ENCODE peak calls at places on chromosomes 13 and 19, in ten cellular contexts. One of them, this sample, is unnamed. For H3K36me3 and H3K4me1, the result is how much of the 10 kb centered on the place peaks cover.

GRCh38 chr13:102693781-102694180 is 1.1 kb downstream of the METTL21C start:
- DNase-seq in PC-3: peak
- DNase-seq in fibroblast of lung: peak
- DNase-seq in uterus: no peak
- DNase-seq in thoracic aorta: no peak
- DNase-seq in spleen: no peak
- DNase-seq in left ventricle myocardium inferior: no peak
- DNase-seq in stomach: no peak
- DNase-seq in IMR-90: peak
- DNase-seq in breast epithelium: no peak
- DNase-seq in this sample: no peak

GRCh38 chr13:108213946-108214345 is 1.4 kb downstream of the LIG4 start:
- DNase-seq in fibroblast of lung: peak
- DNase-seq in breast epithelium: no peak
- DNase-seq in uterus: no peak
- DNase-seq in PC-3: peak
- DNase-seq in IMR-90: peak
- DNase-seq in thoracic aorta: no peak
- DNase-seq in spleen: no peak
- DNase-seq in stomach: no peak
- DNase-seq in left ventricle myocardium inferior: no peak
- DNase-seq in this sample: no peak

GRCh38 chr19:50286443-50286842 is 42.7 kb downstream of the KCNC3 start:
- DNase-seq in PC-3: no peak
- DNase-seq in spleen: no peak
- DNase-seq in stomach: no peak
- DNase-seq in left ventricle myocardium inferior: no peak
- DNase-seq in thoracic aorta: no peak
- DNase-seq in IMR-90: no peak
- DNase-seq in uterus: no peak
- DNase-seq in breast epithelium: no peak
- DNase-seq in fibroblast of lung: no peak
- DNase-seq in this sample: no peak

GRCh38 chr19:7004313-7004931 is 16.8 kb downstream of the MBD3L2B start:
- DNase-seq in breast epithelium: no peak
- DNase-seq in spleen: no peak
- DNase-seq in thoracic aorta: no peak
- DNase-seq in PC-3: peak
- DNase-seq in stomach: no peak
- DNase-seq in left ventricle myocardium inferior: no peak
- DNase-seq in fibroblast of lung: peak
- DNase-seq in IMR-90: peak
- DNase-seq in uterus: no peak
- DNase-seq in this sample: no peak

GRCh38 chr19:23002690-23003422 is at the start of gene ZNF728:
- DNase-seq in stomach: no peak
- DNase-seq in thoracic aorta: peak
- DNase-seq in spleen: no peak
- DNase-seq in breast epithelium: peak
- DNase-seq in IMR-90: no peak
- DNase-seq in uterus: peak
- DNase-seq in left ventricle myocardium inferior: peak
- DNase-seq in fibroblast of lung: no peak
- DNase-seq in PC-3: no peak
- DNase-seq in this sample: peak

GRCh38 chr13:92136449-92137180 is 738.2 kb downstream of the GPC5 start:
- DNase-seq in uterus: no peak
- DNase-seq in left ventricle myocardium inferior: no peak
- DNase-seq in thoracic aorta: no peak
- DNase-seq in breast epithelium: no peak
- DNase-seq in stomach: no peak
- DNase-seq in IMR-90: no peak
- DNase-seq in spleen: no peak
- DNase-seq in PC-3: peak
- DNase-seq in fibroblast of lung: peak
- DNase-seq in this sample: no peak

GRCh38 chr13:43058318-43058674 is 34.9 kb downstream of the DNAJC15 start:
- DNase-seq in PC-3: peak
- DNase-seq in stomach: no peak
- DNase-seq in thoracic aorta: no peak
- DNase-seq in IMR-90: peak
- DNase-seq in breast epithelium: no peak
- DNase-seq in uterus: no peak
- DNase-seq in spleen: no peak
- DNase-seq in fibroblast of lung: peak
- DNase-seq in left ventricle myocardium inferior: no peak
- DNase-seq in this sample: no peak

GRCh38 chr13:33213024-33213795 is 72.3 kb downstream of the STARD13 start:
- DNase-seq in breast epithelium: peak
- DNase-seq in thoracic aorta: no peak
- DNase-seq in left ventricle myocardium inferior: no peak
- DNase-seq in uterus: no peak
- DNase-seq in PC-3: no peak
- DNase-seq in fibroblast of lung: peak
- DNase-seq in spleen: no peak
- DNase-seq in stomach: peak
- DNase-seq in IMR-90: no peak
- DNase-seq in this sample: no peak

GRCh38 chr19:35119578-35119977 is 4.0 kb downstream of the FXYD3 start:
- DNase-seq in uterus: no peak
- DNase-seq in spleen: no peak
- DNase-seq in breast epithelium: no peak
- DNase-seq in left ventricle myocardium inferior: no peak
- DNase-seq in PC-3: no peak
- DNase-seq in fibroblast of lung: no peak
- DNase-seq in IMR-90: no peak
- DNase-seq in stomach: no peak
- DNase-seq in thoracic aorta: no peak
- DNase-seq in this sample: no peak

GRCh38 chr13:51955281-51955771 is 55.9 kb downstream of the ATP7B start:
- DNase-seq in spleen: no peak
- DNase-seq in left ventricle myocardium inferior: no peak
- DNase-seq in fibroblast of lung: peak
- DNase-seq in breast epithelium: no peak
- DNase-seq in IMR-90: no peak
- DNase-seq in uterus: no peak
- DNase-seq in stomach: no peak
- DNase-seq in PC-3: peak
- DNase-seq in thoracic aorta: no peak
- DNase-seq in this sample: no peak

GRCh38 chr19:46065486-46065885 is 24.7 kb upstream of the IGFL4 start:
- DNase-seq in stomach: no peak
- DNase-seq in IMR-90: no peak
- DNase-seq in fibroblast of lung: peak
- DNase-seq in breast epithelium: peak
- DNase-seq in spleen: no peak
- DNase-seq in PC-3: peak
- DNase-seq in left ventricle myocardium inferior: no peak
- DNase-seq in thoracic aorta: no peak
- DNase-seq in uterus: no peak
- DNase-seq in this sample: no peak

GRCh38 chr19:927044-927706 is 1.3 kb downstream of the ARID3A start:
- DNase-seq in spleen: peak
- DNase-seq in IMR-90: no peak
- DNase-seq in thoracic aorta: no peak
- DNase-seq in left ventricle myocardium inferior: peak
- DNase-seq in PC-3: no peak
- DNase-seq in uterus: peak
- DNase-seq in stomach: peak
- DNase-seq in breast epithelium: no peak
- DNase-seq in fibroblast of lung: no peak
- DNase-seq in this sample: peak

GRCh38 chr13:108895220-108895704 is 265.9 kb downstream of the MYO16 start:
- DNase-seq in thoracic aorta: no peak
- DNase-seq in stomach: no peak
- DNase-seq in PC-3: peak
- DNase-seq in left ventricle myocardium inferior: no peak
- DNase-seq in IMR-90: peak
- DNase-seq in spleen: no peak
- DNase-seq in uterus: no peak
- DNase-seq in fibroblast of lung: peak
- DNase-seq in breast epithelium: no peak
- DNase-seq in this sample: no peak

GRCh38 chr19:35291916-35292315 is at the start of gene MAG:
- DNase-seq in left ventricle myocardium inferior: no peak
- DNase-seq in fibroblast of lung: no peak
- DNase-seq in spleen: no peak
- DNase-seq in thoracic aorta: no peak
- DNase-seq in IMR-90: no peak
- DNase-seq in uterus: no peak
- DNase-seq in PC-3: no peak
- DNase-seq in breast epithelium: no peak
- DNase-seq in stomach: no peak
- DNase-seq in this sample: no peak

GRCh38 chr13:54989418-54989817 is 1960.8 kb downstream of the OLFM4 start:
- DNase-seq in stomach: no peak
- DNase-seq in IMR-90: no peak
- DNase-seq in thoracic aorta: no peak
- DNase-seq in spleen: no peak
- DNase-seq in breast epithelium: no peak
- DNase-seq in fibroblast of lung: no peak
- DNase-seq in left ventricle myocardium inferior: no peak
- DNase-seq in uterus: no peak
- DNase-seq in PC-3: no peak
- DNase-seq in this sample: no peak

GRCh38 chr19:44865196-44865767 is 19.2 kb downstream of the NECTIN2 start:
- DNase-seq in spleen: no peak
- DNase-seq in uterus: no peak
- DNase-seq in stomach: no peak
- DNase-seq in left ventricle myocardium inferior: no peak
- DNase-seq in breast epithelium: no peak
- DNase-seq in PC-3: no peak
- DNase-seq in thoracic aorta: no peak
- DNase-seq in IMR-90: no peak
- DNase-seq in fibroblast of lung: no peak
- DNase-seq in this sample: no peak

GRCh38 chr13:76783798-76784197 is 102.4 kb downstream of the KCTD12 start:
- DNase-seq in breast epithelium: peak
- DNase-seq in left ventricle myocardium inferior: no peak
- DNase-seq in uterus: no peak
- DNase-seq in spleen: no peak
- DNase-seq in thoracic aorta: no peak
- DNase-seq in stomach: no peak
- DNase-seq in fibroblast of lung: no peak
- DNase-seq in PC-3: no peak
- DNase-seq in IMR-90: no peak
- DNase-seq in this sample: no peak

GRCh38 chr19:13099073-13099999 is 3.3 kb downstream of the LYL1 start:
- DNase-seq in left ventricle myocardium inferior: peak
- DNase-seq in thoracic aorta: no peak
- DNase-seq in PC-3: no peak
- DNase-seq in stomach: peak
- DNase-seq in fibroblast of lung: no peak
- DNase-seq in spleen: peak
- DNase-seq in breast epithelium: no peak
- DNase-seq in IMR-90: no peak
- DNase-seq in uterus: peak
- DNase-seq in this sample: no peak

GRCh38 chr13:99614465-99614885 is 113.2 kb downstream of the TM9SF2 start:
- DNase-seq in spleen: no peak
- DNase-seq in IMR-90: no peak
- DNase-seq in PC-3: no peak
- DNase-seq in thoracic aorta: no peak
- DNase-seq in stomach: peak
- DNase-seq in breast epithelium: peak
- DNase-seq in left ventricle myocardium inferior: no peak
- DNase-seq in fibroblast of lung: no peak
- DNase-seq in uterus: no peak
- DNase-seq in this sample: peak
- TF ChIP-seq CTCF in spleen: peak
- TF ChIP-seq CTCF in IMR-90: peak
- TF ChIP-seq CTCF in PC-3: no peak
- TF ChIP-seq CTCF in thoracic aorta: no peak
- TF ChIP-seq CTCF in stomach: no peak
- TF ChIP-seq CTCF in breast epithelium: no peak
- TF ChIP-seq CTCF in left ventricle myocardium inferior: peak
- TF ChIP-seq CTCF in fibroblast of lung: no peak
- TF ChIP-seq CTCF in uterus: no peak
- TF ChIP-seq CTCF in this sample: no peak

GRCh38 chr13:110669036-110669435 is 36.9 kb downstream of the CARS2 start:
- DNase-seq in IMR-90: no peak
- DNase-seq in thoracic aorta: no peak
- DNase-seq in PC-3: no peak
- DNase-seq in fibroblast of lung: no peak
- DNase-seq in stomach: no peak
- DNase-seq in uterus: no peak
- DNase-seq in breast epithelium: no peak
- DNase-seq in spleen: no peak
- DNase-seq in left ventricle myocardium inferior: no peak
- DNase-seq in this sample: no peak
- H3K36me3 ChIP-seq in IMR-90: under half
- H3K36me3 ChIP-seq in thoracic aorta: under half
- H3K36me3 ChIP-seq in PC-3: under half
- H3K36me3 ChIP-seq in fibroblast of lung: under half
- H3K36me3 ChIP-seq in stomach: half or more
- H3K36me3 ChIP-seq in uterus: under half
- H3K36me3 ChIP-seq in breast epithelium: under half
- H3K36me3 ChIP-seq in spleen: under half
- H3K36me3 ChIP-seq in left ventricle myocardium inferior: half or more
- H3K36me3 ChIP-seq in this sample: under half

GRCh38 chr13:26961890-26962615 is 201.5 kb upstream of the GPR12 start:
- DNase-seq in PC-3: no peak
- DNase-seq in thoracic aorta: no peak
- DNase-seq in left ventricle myocardium inferior: no peak
- DNase-seq in uterus: no peak
- DNase-seq in spleen: no peak
- DNase-seq in fibroblast of lung: no peak
- DNase-seq in stomach: peak
- DNase-seq in IMR-90: no peak
- DNase-seq in breast epithelium: no peak
- DNase-seq in this sample: peak
- H3K4me1 ChIP-seq in PC-3: under half
- H3K4me1 ChIP-seq in thoracic aorta: under half
- H3K4me1 ChIP-seq in left ventricle myocardium inferior: under half
- H3K4me1 ChIP-seq in uterus: under half
- H3K4me1 ChIP-seq in spleen: under half
- H3K4me1 ChIP-seq in fibroblast of lung: under half
- H3K4me1 ChIP-seq in stomach: under half
- H3K4me1 ChIP-seq in IMR-90: under half
- H3K4me1 ChIP-seq in breast epithelium: under half
- H3K4me1 ChIP-seq in this sample: half or more

DNA sequence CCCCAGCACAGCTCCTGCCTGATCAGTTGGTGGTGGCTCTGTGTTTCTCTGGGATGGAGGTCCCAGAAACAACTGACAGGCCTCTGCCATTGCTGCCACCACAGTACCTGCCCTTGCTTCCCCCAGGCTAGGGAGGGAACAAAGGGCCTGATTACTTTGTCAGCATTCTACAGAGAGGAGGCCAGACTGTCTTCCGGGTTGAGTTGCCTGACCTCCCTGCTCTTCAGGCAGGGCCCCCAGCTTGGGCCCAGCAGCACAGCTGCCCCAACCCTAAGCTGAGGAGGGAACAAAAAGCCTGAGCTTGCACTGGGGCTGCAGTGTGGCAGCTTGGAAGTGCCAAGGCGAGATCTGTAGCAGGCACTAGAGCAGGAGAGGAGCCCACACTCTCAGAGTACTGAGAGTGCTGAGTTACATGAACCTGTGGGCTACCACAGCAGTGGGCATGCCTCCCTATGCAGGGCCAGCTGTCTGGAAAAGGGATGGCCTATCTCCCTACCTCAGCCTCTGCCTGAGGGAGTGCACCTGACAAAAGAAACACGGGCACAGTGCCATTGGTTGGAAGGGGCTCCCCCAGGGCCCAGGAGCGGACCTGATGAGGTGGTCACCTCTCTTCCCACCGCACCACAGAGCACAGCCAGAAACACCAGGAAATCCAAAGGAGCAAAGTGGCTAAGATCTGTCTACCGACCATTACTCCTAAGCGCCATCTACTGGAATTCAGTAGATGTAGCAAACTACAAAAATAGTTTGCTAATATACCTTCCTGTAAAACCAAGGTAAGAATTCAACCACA is 24.4 kb downstream of the SLC25A15 start:
- DNase-seq in PC-3: peak
- DNase-seq in uterus: no peak
- DNase-seq in fibroblast of lung: peak
- DNase-seq in thoracic aorta: no peak
- DNase-seq in left ventricle myocardium inferior: no peak
- DNase-seq in spleen: no peak
- DNase-seq in breast epithelium: no peak
- DNase-seq in IMR-90: peak
- DNase-seq in stomach: no peak
- DNase-seq in this sample: peak
- TF ChIP-seq CTCF in PC-3: peak
- TF ChIP-seq CTCF in uterus: no peak
- TF ChIP-seq CTCF in fibroblast of lung: peak
- TF ChIP-seq CTCF in thoracic aorta: no peak
- TF ChIP-seq CTCF in left ventricle myocardium inferior: peak
- TF ChIP-seq CTCF in spleen: peak
- TF ChIP-seq CTCF in breast epithelium: peak
- TF ChIP-seq CTCF in IMR-90: peak
- TF ChIP-seq CTCF in stomach: no peak
- TF ChIP-seq CTCF in this sample: peak